ENCODE peak calls at places on chromosomes 3 and 15, in six cellular contexts. One of them, this sample, is unnamed.
A peak's percentile ranks its signal among the peaks of the same experiment; 100 is the strongest.

GRCh38 chr15:34721802-34722795 is 32.7 kb downstream of the GJD2 start:
- DNase-seq in cardiac muscle cell: peak; percentile 93
- DNase-seq in A549: peak; percentile 59
- DNase-seq in ascending aorta: peak; percentile 61
- DNase-seq in neural progenitor cell: peak; percentile 91
- DNase-seq in neural crest cell: peak; percentile 48
- DNase-seq in this sample: no peak

GRCh38 chr3:57755368-57756021 is 614 bp upstream of the SLMAP start:
- DNase-seq in cardiac muscle cell: peak; percentile 39
- DNase-seq in A549: peak; percentile 63
- DNase-seq in ascending aorta: no peak
- DNase-seq in neural progenitor cell: peak; percentile 76
- DNase-seq in neural crest cell: no peak
- DNase-seq in this sample: peak; percentile 7

GRCh38 chr15:70293138-70293537 is 195.4 kb upstream of the TLE3 start:
- DNase-seq in cardiac muscle cell: no peak
- DNase-seq in A549: no peak
- DNase-seq in ascending aorta: no peak
- DNase-seq in neural progenitor cell: no peak
- DNase-seq in neural crest cell: no peak
- DNase-seq in this sample: no peak

GRCh38 chr15:101277038-101277822 is at the start of gene SELENOS:
- DNase-seq in cardiac muscle cell: peak; percentile 96
- DNase-seq in A549: peak; percentile 91
- DNase-seq in ascending aorta: peak; percentile 52
- DNase-seq in neural progenitor cell: peak; percentile 97
- DNase-seq in neural crest cell: peak; percentile 90
- DNase-seq in this sample: peak; percentile 88

GRCh38 chr15:95733931-95734330 is 596.6 kb upstream of the NR2F2 start:
- DNase-seq in cardiac muscle cell: no peak
- DNase-seq in A549: no peak
- DNase-seq in ascending aorta: no peak
- DNase-seq in neural progenitor cell: no peak
- DNase-seq in neural crest cell: no peak
- DNase-seq in this sample: peak; percentile 28

GRCh38 chr3:32781211-32781968 is 36.4 kb upstream of the TRIM71 start:
- DNase-seq in cardiac muscle cell: peak; percentile 95
- DNase-seq in A549: peak; percentile 89
- DNase-seq in ascending aorta: no peak
- DNase-seq in neural progenitor cell: peak; percentile 95
- DNase-seq in neural crest cell: peak; percentile 87
- DNase-seq in this sample: peak; percentile 83

GRCh38 chr3:147417896-147418295 is 8.7 kb downstream of the ZIC1 start:
- DNase-seq in cardiac muscle cell: no peak
- DNase-seq in A549: no peak
- DNase-seq in ascending aorta: no peak
- DNase-seq in neural progenitor cell: no peak
- DNase-seq in neural crest cell: no peak
- DNase-seq in this sample: no peak

GRCh38 chr15:100175406-100176114 is 166.2 kb downstream of the ADAMTS17 start:
- DNase-seq in cardiac muscle cell: no peak
- DNase-seq in A549: no peak
- DNase-seq in ascending aorta: no peak
- DNase-seq in neural progenitor cell: no peak
- DNase-seq in neural crest cell: no peak
- DNase-seq in this sample: no peak

GRCh38 chr15:74869726-74870407 is 3.3 kb downstream of the SCAMP2 start:
- DNase-seq in cardiac muscle cell: no peak
- DNase-seq in A549: no peak
- DNase-seq in ascending aorta: peak; percentile 40
- DNase-seq in neural progenitor cell: no peak
- DNase-seq in neural crest cell: no peak
- DNase-seq in this sample: peak; percentile 62

GRCh38 chr15:77706482-77707244 is 74.0 kb upstream of the LINGO1 start:
- DNase-seq in cardiac muscle cell: no peak
- DNase-seq in A549: no peak
- DNase-seq in ascending aorta: no peak
- DNase-seq in neural progenitor cell: no peak
- DNase-seq in neural crest cell: no peak
- DNase-seq in this sample: no peak

GRCh38 chr15:56760186-56760585 is 26.9 kb upstream of the ZNF280D start:
- DNase-seq in cardiac muscle cell: no peak
- DNase-seq in A549: no peak
- DNase-seq in ascending aorta: no peak
- DNase-seq in neural progenitor cell: no peak
- DNase-seq in neural crest cell: no peak
- DNase-seq in this sample: no peak

GRCh38 chr3:178562143-178562868 is 26.1 kb downstream of the KCNMB2 start:
- DNase-seq in cardiac muscle cell: no peak
- DNase-seq in A549: no peak
- DNase-seq in ascending aorta: no peak
- DNase-seq in neural progenitor cell: no peak
- DNase-seq in neural crest cell: no peak
- DNase-seq in this sample: no peak

GRCh38 chr3:178558637-178559036 is 22.4 kb downstream of the KCNMB2 start:
- DNase-seq in cardiac muscle cell: no peak
- DNase-seq in A549: no peak
- DNase-seq in ascending aorta: no peak
- DNase-seq in neural progenitor cell: peak; percentile 15
- DNase-seq in neural crest cell: no peak
- DNase-seq in this sample: no peak

GRCh38 chr3:178561239-178561638 is 25.0 kb downstream of the KCNMB2 start:
- DNase-seq in cardiac muscle cell: no peak
- DNase-seq in A549: no peak
- DNase-seq in ascending aorta: no peak
- DNase-seq in neural progenitor cell: no peak
- DNase-seq in neural crest cell: no peak
- DNase-seq in this sample: no peak

GRCh38 chr3:178562869-178563232 is 26.6 kb downstream of the KCNMB2 start:
- DNase-seq in cardiac muscle cell: no peak
- DNase-seq in A549: no peak
- DNase-seq in ascending aorta: no peak
- DNase-seq in neural progenitor cell: no peak
- DNase-seq in neural crest cell: no peak
- DNase-seq in this sample: no peak

GRCh38 chr3:178560759-178561158 is 24.5 kb downstream of the KCNMB2 start:
- DNase-seq in cardiac muscle cell: no peak
- DNase-seq in A549: no peak
- DNase-seq in ascending aorta: no peak
- DNase-seq in neural progenitor cell: no peak
- DNase-seq in neural crest cell: no peak
- DNase-seq in this sample: no peak
- TF ChIP-seq CTCF in cardiac muscle cell: no peak
- TF ChIP-seq CTCF in A549: no peak
- TF ChIP-seq CTCF in ascending aorta: no peak
- TF ChIP-seq CTCF in neural progenitor cell: no peak
- TF ChIP-seq CTCF in neural crest cell: no peak
- TF ChIP-seq CTCF in this sample: no peak

DNA sequence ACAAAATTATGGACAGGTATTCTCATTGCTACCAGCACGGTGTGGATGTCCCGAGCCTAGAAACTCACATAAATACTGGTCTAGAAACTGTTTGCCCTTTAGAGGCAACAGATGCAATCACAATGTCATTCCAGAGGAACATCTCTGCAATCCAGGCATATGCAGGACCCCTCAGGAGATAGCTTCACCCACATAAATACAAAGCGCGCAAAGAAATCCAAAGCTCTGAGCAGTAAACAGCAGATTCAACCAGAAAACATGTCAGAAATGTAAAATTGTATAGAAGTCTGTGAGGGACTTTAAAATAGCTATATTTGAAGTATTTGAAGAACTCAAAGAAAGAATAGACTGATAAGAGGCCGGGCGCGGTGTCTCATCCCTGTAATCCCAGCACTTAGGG is 291.7 kb downstream of the FAM43A start:
- DNase-seq in cardiac muscle cell: no peak
- DNase-seq in A549: no peak
- DNase-seq in ascending aorta: no peak
- DNase-seq in neural progenitor cell: no peak
- DNase-seq in neural crest cell: no peak
- DNase-seq in this sample: no peak
- TF ChIP-seq CTCF in cardiac muscle cell: no peak
- TF ChIP-seq CTCF in A549: no peak
- TF ChIP-seq CTCF in ascending aorta: no peak
- TF ChIP-seq CTCF in neural progenitor cell: no peak
- TF ChIP-seq CTCF in neural crest cell: no peak
- TF ChIP-seq CTCF in this sample: no peak

GRCh38 chr3:163622384-163622783 is 1455.9 kb downstream of the SI start:
- DNase-seq in cardiac muscle cell: peak; percentile 80
- DNase-seq in A549: peak; percentile 10
- DNase-seq in ascending aorta: no peak
- DNase-seq in neural progenitor cell: peak; percentile 81
- DNase-seq in neural crest cell: peak; percentile 16
- DNase-seq in this sample: no peak
- TF ChIP-seq CTCF in cardiac muscle cell: no peak
- TF ChIP-seq CTCF in A549: no peak
- TF ChIP-seq CTCF in ascending aorta: no peak
- TF ChIP-seq CTCF in neural progenitor cell: peak; percentile 75
- TF ChIP-seq CTCF in neural crest cell: peak; percentile 52
- TF ChIP-seq CTCF in this sample: no peak

DNA sequence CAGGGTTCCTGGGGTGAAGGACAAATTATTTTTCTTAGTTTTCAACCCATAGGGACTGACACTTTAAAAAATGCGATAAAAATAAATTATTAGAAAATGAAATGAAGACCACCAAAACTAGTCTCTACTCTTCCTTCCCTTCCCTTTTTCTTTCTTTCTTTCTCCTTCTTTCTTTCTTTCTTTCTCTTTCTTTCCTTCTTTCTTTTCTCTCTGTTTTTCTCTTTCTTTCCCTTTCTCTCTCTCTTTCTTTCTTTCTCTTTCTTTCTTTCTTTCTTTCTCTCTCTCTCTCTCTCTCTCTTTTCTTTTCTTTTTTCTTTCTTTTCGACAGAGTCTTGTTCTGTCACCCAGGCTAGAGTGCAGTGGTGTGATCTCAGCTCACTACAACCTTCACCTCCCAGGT is 99.3 kb upstream of the TNFAIP8L3 start:
- DNase-seq in cardiac muscle cell: no peak
- DNase-seq in A549: no peak
- DNase-seq in ascending aorta: no peak
- DNase-seq in neural progenitor cell: no peak
- DNase-seq in neural crest cell: no peak
- DNase-seq in this sample: no peak
- TF ChIP-seq CTCF in cardiac muscle cell: no peak
- TF ChIP-seq CTCF in A549: no peak
- TF ChIP-seq CTCF in ascending aorta: no peak
- TF ChIP-seq CTCF in neural progenitor cell: no peak
- TF ChIP-seq CTCF in neural crest cell: no peak
- TF ChIP-seq CTCF in this sample: peak; percentile 38